ENCODE peak calls at places on chromosomes 16 and 17, in seven cellular contexts. D is activated CD4-positive, alpha-beta T cell treated with anti-CD3 and anti-CD28 coated beads for 4 hours; V is activated CD8-positive, alpha-beta memory T cell treated with anti-CD3 and anti-CD28 coated beads for 1 hour; E is MG63; Q is lower lobe of right lung; B is M059J; R is progenitor cell of endocrine pancreas. K is an unnamed sample.

GRCh38 chr17:44144966-44145739 is 3.4 kb downstream of the HROB start:
- DNase-seq in D (no peak), E (no peak), B (no peak), V (no peak), Q (no peak), R (no peak), K (no peak)

GRCh38 chr16:51431517-51432241 is 280.6 kb upstream of the SALL1 start:
- DNase-seq in V (no peak), B (peak; percentile 99), Q (no peak), R (no peak), D (no peak), E (peak; percentile 92), K (peak; percentile 97)

GRCh38 chr16:72099377-72099818 is 5.8 kb downstream of the DHX38 start:
- DNase-seq in D (peak; percentile 11), E (peak; percentile 8), V (no peak), B (peak; percentile 55), R (peak; percentile 39), Q (no peak), K (peak; percentile 45)

GRCh38 chr17:61794792-61795191 is 68.5 kb downstream of the BRIP1 start:
- DNase-seq in D (no peak), Q (no peak), E (no peak), B (no peak), V (no peak), R (no peak), K (no peak)

GRCh38 chr16:14284930-14285541 is 213.9 kb downstream of the MRTFB start:
- DNase-seq in R (no peak), B (peak; percentile 75), D (no peak), V (no peak), E (peak; percentile 72), Q (peak; percentile 79), K (no peak)

GRCh38 chr16:8674413-8675022 is at the start of gene ABAT:
- DNase-seq in D (peak; percentile 82), B (peak; percentile 80), R (peak; percentile 82), E (peak; percentile 86), V (peak; percentile 83), Q (peak; percentile 93), K (peak; percentile 86)

GRCh38 chr17:46876353-46876887 is 25.0 kb downstream of the WNT9B start:
- DNase-seq in E (no peak), B (peak; percentile 20), Q (no peak), D (no peak), V (no peak), R (peak; percentile 28), K (peak; percentile 48)

GRCh38 chr16:85902366-85903155 is 3.6 kb downstream of the IRF8 start:
- DNase-seq in B (no peak), Q (no peak), E (no peak), R (no peak), D (peak; percentile 56), V (no peak), K (no peak)

GRCh38 chr17:68324114-68324513 is 32.8 kb downstream of the ARSG start:
- DNase-seq in D (no peak), Q (no peak), V (no peak), R (no peak), E (peak; percentile 28), B (peak; percentile 40), K (no peak)

GRCh38 chr17:81060416-81060815 is 25.5 kb downstream of the BAIAP2 start:
- DNase-seq in B (no peak), E (no peak), R (no peak), V (no peak), Q (no peak), D (no peak), K (no peak)

GRCh38 chr17:28788100-28788499 is 44.3 kb downstream of the TRAF4 start:
- DNase-seq in R (no peak), V (no peak), E (no peak), Q (no peak), D (no peak), B (no peak), K (no peak)

GRCh38 chr16:66970775-66971725 is 10.0 kb downstream of the CES3 start:
- DNase-seq in V (no peak), Q (no peak), D (no peak), E (no peak), R (no peak), B (peak; percentile 80), K (peak; percentile 62)

GRCh38 chr17:30717290-30718098 is 107.0 kb downstream of the CRLF3 start:
- DNase-seq in B (no peak), R (no peak), E (no peak), D (no peak), Q (peak; percentile 9), V (no peak), K (no peak)

GRCh38 chr16:22141746-22142145 is 20.6 kb upstream of the SDR42E2 start:
- DNase-seq in R (no peak), E (peak; percentile 22), D (no peak), B (peak; percentile 23), V (no peak), Q (no peak), K (peak; percentile 13)

GRCh38 chr16:75252946-75253911 is 1.8 kb upstream of the BCAR1 start:
- DNase-seq in Q (peak; percentile 46), V (no peak), E (peak; percentile 53), D (no peak), B (peak; percentile 75), R (no peak), K (no peak)

GRCh38 chr16:9055661-9056060 is 35.8 kb upstream of the HAPSTR1 start:
- DNase-seq in B (peak; percentile 67), Q (no peak), D (no peak), R (no peak), E (no peak), V (no peak), K (no peak)